ENCODE peak calls at places on chromosomes 3 and 15, in nine cellular contexts. One of them, this sample, is unnamed.

GRCh38 chr15:76433798-76434400 is 97.3 kb downstream of the ISL2 start:
- DNase-seq in T-cell: no peak
- DNase-seq in Kasumi-1: no peak
- DNase-seq in KG1: no peak
- DNase-seq in activated CD8-positive, alpha-beta memory T cell treated with anti-CD3 and anti-CD28 coated beads, Interleukin-2, amount 50 U/mL, for 48 hours: no peak
- DNase-seq in iris pigment epithelial cell: peak; percentile 59
- DNase-seq in brain microvascular endothelial cell: no peak
- DNase-seq in AG09309: peak; percentile 8
- DNase-seq in erythroblast: no peak
- DNase-seq in this sample: no peak

GRCh38 chr3:73437828-73438227 is 186.9 kb downstream of the PDZRN3 start:
- DNase-seq in brain microvascular endothelial cell: no peak
- DNase-seq in iris pigment epithelial cell: no peak
- DNase-seq in erythroblast: no peak
- DNase-seq in Kasumi-1: no peak
- DNase-seq in T-cell: no peak
- DNase-seq in AG09309: no peak
- DNase-seq in activated CD8-positive, alpha-beta memory T cell treated with anti-CD3 and anti-CD28 coated beads, Interleukin-2, amount 50 U/mL, for 48 hours: no peak
- DNase-seq in KG1: no peak
- DNase-seq in this sample: no peak

GRCh38 chr3:66353039-66353438 is 132.2 kb downstream of the SLC25A26 start:
- DNase-seq in iris pigment epithelial cell: no peak
- DNase-seq in brain microvascular endothelial cell: no peak
- DNase-seq in AG09309: no peak
- DNase-seq in T-cell: no peak
- DNase-seq in Kasumi-1: no peak
- DNase-seq in activated CD8-positive, alpha-beta memory T cell treated with anti-CD3 and anti-CD28 coated beads, Interleukin-2, amount 50 U/mL, for 48 hours: no peak
- DNase-seq in erythroblast: no peak
- DNase-seq in KG1: no peak
- DNase-seq in this sample: no peak

GRCh38 chr3:159749406-159749805 is 239.2 kb upstream of the IL12A start:
- DNase-seq in KG1: no peak
- DNase-seq in activated CD8-positive, alpha-beta memory T cell treated with anti-CD3 and anti-CD28 coated beads, Interleukin-2, amount 50 U/mL, for 48 hours: no peak
- DNase-seq in iris pigment epithelial cell: no peak
- DNase-seq in T-cell: no peak
- DNase-seq in erythroblast: no peak
- DNase-seq in AG09309: no peak
- DNase-seq in Kasumi-1: no peak
- DNase-seq in brain microvascular endothelial cell: no peak
- DNase-seq in this sample: no peak

GRCh38 chr3:129967761-129968160 is 6.8 kb upstream of the TRH start:
- DNase-seq in T-cell: no peak
- DNase-seq in activated CD8-positive, alpha-beta memory T cell treated with anti-CD3 and anti-CD28 coated beads, Interleukin-2, amount 50 U/mL, for 48 hours: no peak
- DNase-seq in Kasumi-1: no peak
- DNase-seq in KG1: no peak
- DNase-seq in AG09309: no peak
- DNase-seq in brain microvascular endothelial cell: no peak
- DNase-seq in erythroblast: no peak
- DNase-seq in iris pigment epithelial cell: no peak
- DNase-seq in this sample: no peak

GRCh38 chr15:77481670-77482069 is 61.0 kb downstream of the HMG20A start:
- DNase-seq in erythroblast: no peak
- DNase-seq in AG09309: no peak
- DNase-seq in KG1: no peak
- DNase-seq in T-cell: no peak
- DNase-seq in brain microvascular endothelial cell: no peak
- DNase-seq in activated CD8-positive, alpha-beta memory T cell treated with anti-CD3 and anti-CD28 coated beads, Interleukin-2, amount 50 U/mL, for 48 hours: no peak
- DNase-seq in Kasumi-1: no peak
- DNase-seq in iris pigment epithelial cell: peak; percentile 60
- DNase-seq in this sample: no peak

GRCh38 chr15:48477795-48478360 is 146.6 kb downstream of the DUT start:
- DNase-seq in KG1: no peak
- DNase-seq in AG09309: no peak
- DNase-seq in T-cell: no peak
- DNase-seq in Kasumi-1: no peak
- DNase-seq in iris pigment epithelial cell: no peak
- DNase-seq in brain microvascular endothelial cell: no peak
- DNase-seq in erythroblast: no peak
- DNase-seq in activated CD8-positive, alpha-beta memory T cell treated with anti-CD3 and anti-CD28 coated beads, Interleukin-2, amount 50 U/mL, for 48 hours: no peak
- DNase-seq in this sample: no peak

GRCh38 chr3:170751083-170751893 is 118.7 kb downstream of the RPL22L1 start:
- DNase-seq in erythroblast: peak; percentile 66
- DNase-seq in KG1: no peak
- DNase-seq in T-cell: no peak
- DNase-seq in AG09309: peak; percentile 68
- DNase-seq in Kasumi-1: no peak
- DNase-seq in iris pigment epithelial cell: peak; percentile 68
- DNase-seq in brain microvascular endothelial cell: peak; percentile 86
- DNase-seq in activated CD8-positive, alpha-beta memory T cell treated with anti-CD3 and anti-CD28 coated beads, Interleukin-2, amount 50 U/mL, for 48 hours: no peak
- DNase-seq in this sample: peak; percentile 45

GRCh38 chr3:61547625-61548024 is 13.7 kb upstream of the PTPRG start:
- DNase-seq in T-cell: no peak
- DNase-seq in brain microvascular endothelial cell: no peak
- DNase-seq in AG09309: no peak
- DNase-seq in activated CD8-positive, alpha-beta memory T cell treated with anti-CD3 and anti-CD28 coated beads, Interleukin-2, amount 50 U/mL, for 48 hours: no peak
- DNase-seq in iris pigment epithelial cell: no peak
- DNase-seq in Kasumi-1: no peak
- DNase-seq in KG1: no peak
- DNase-seq in erythroblast: no peak
- DNase-seq in this sample: no peak

GRCh38 chr15:78046796-78047341 is 30.6 kb downstream of the TBC1D2B start:
- DNase-seq in Kasumi-1: peak; percentile 40
- DNase-seq in AG09309: no peak
- DNase-seq in T-cell: no peak
- DNase-seq in activated CD8-positive, alpha-beta memory T cell treated with anti-CD3 and anti-CD28 coated beads, Interleukin-2, amount 50 U/mL, for 48 hours: no peak
- DNase-seq in iris pigment epithelial cell: no peak
- DNase-seq in KG1: no peak
- DNase-seq in erythroblast: no peak
- DNase-seq in brain microvascular endothelial cell: no peak
- DNase-seq in this sample: no peak

GRCh38 chr3:122688996-122689395 is 8.4 kb downstream of the PARP14 start:
- DNase-seq in activated CD8-positive, alpha-beta memory T cell treated with anti-CD3 and anti-CD28 coated beads, Interleukin-2, amount 50 U/mL, for 48 hours: no peak
- DNase-seq in iris pigment epithelial cell: no peak
- DNase-seq in Kasumi-1: peak; percentile 79
- DNase-seq in brain microvascular endothelial cell: no peak
- DNase-seq in AG09309: no peak
- DNase-seq in erythroblast: no peak
- DNase-seq in KG1: no peak
- DNase-seq in T-cell: no peak
- DNase-seq in this sample: no peak

GRCh38 chr3:52439426-52440248 is 5.3 kb downstream of the SEMA3G start:
- DNase-seq in T-cell: no peak
- DNase-seq in AG09309: no peak
- DNase-seq in erythroblast: no peak
- DNase-seq in brain microvascular endothelial cell: no peak
- DNase-seq in Kasumi-1: no peak
- DNase-seq in iris pigment epithelial cell: no peak
- DNase-seq in KG1: no peak
- DNase-seq in activated CD8-positive, alpha-beta memory T cell treated with anti-CD3 and anti-CD28 coated beads, Interleukin-2, amount 50 U/mL, for 48 hours: no peak
- DNase-seq in this sample: no peak

GRCh38 chr15:80739919-80740318 is 39.3 kb upstream of the CEMIP start:
- DNase-seq in iris pigment epithelial cell: peak; percentile 37
- DNase-seq in brain microvascular endothelial cell: no peak
- DNase-seq in AG09309: no peak
- DNase-seq in erythroblast: no peak
- DNase-seq in T-cell: no peak
- DNase-seq in Kasumi-1: no peak
- DNase-seq in activated CD8-positive, alpha-beta memory T cell treated with anti-CD3 and anti-CD28 coated beads, Interleukin-2, amount 50 U/mL, for 48 hours: no peak
- DNase-seq in KG1: no peak
- DNase-seq in this sample: no peak

GRCh38 chr3:4852780-4853748 is 126.2 kb upstream of the BHLHE40 start:
- DNase-seq in Kasumi-1: no peak
- DNase-seq in KG1: no peak
- DNase-seq in T-cell: no peak
- DNase-seq in activated CD8-positive, alpha-beta memory T cell treated with anti-CD3 and anti-CD28 coated beads, Interleukin-2, amount 50 U/mL, for 48 hours: no peak
- DNase-seq in erythroblast: no peak
- DNase-seq in iris pigment epithelial cell: peak; percentile 61
- DNase-seq in AG09309: no peak
- DNase-seq in brain microvascular endothelial cell: peak; percentile 35
- DNase-seq in this sample: no peak

GRCh38 chr3:71406945-71407629 is 176.4 kb downstream of the FOXP1 start:
- DNase-seq in T-cell: no peak
- DNase-seq in KG1: no peak
- DNase-seq in iris pigment epithelial cell: no peak
- DNase-seq in brain microvascular endothelial cell: no peak
- DNase-seq in erythroblast: no peak
- DNase-seq in Kasumi-1: no peak
- DNase-seq in activated CD8-positive, alpha-beta memory T cell treated with anti-CD3 and anti-CD28 coated beads, Interleukin-2, amount 50 U/mL, for 48 hours: no peak
- DNase-seq in AG09309: no peak
- DNase-seq in this sample: no peak

GRCh38 chr3:126340081-126340511 is 17.1 kb downstream of the KLF15 start:
- DNase-seq in iris pigment epithelial cell: no peak
- DNase-seq in T-cell: no peak
- DNase-seq in brain microvascular endothelial cell: no peak
- DNase-seq in activated CD8-positive, alpha-beta memory T cell treated with anti-CD3 and anti-CD28 coated beads, Interleukin-2, amount 50 U/mL, for 48 hours: peak; percentile 20
- DNase-seq in erythroblast: no peak
- DNase-seq in AG09309: no peak
- DNase-seq in Kasumi-1: no peak
- DNase-seq in KG1: no peak
- DNase-seq in this sample: no peak

GRCh38 chr3:23668430-23668904 is 137.3 kb upstream of the UBE2E1 start:
- DNase-seq in AG09309: peak; percentile 81
- DNase-seq in erythroblast: no peak
- DNase-seq in T-cell: no peak
- DNase-seq in KG1: no peak
- DNase-seq in iris pigment epithelial cell: peak; percentile 93
- DNase-seq in Kasumi-1: no peak
- DNase-seq in activated CD8-positive, alpha-beta memory T cell treated with anti-CD3 and anti-CD28 coated beads, Interleukin-2, amount 50 U/mL, for 48 hours: no peak
- DNase-seq in brain microvascular endothelial cell: peak; percentile 65
- DNase-seq in this sample: no peak

GRCh38 chr3:189144645-189145044 is 27.1 kb upstream of the TPRG1 start:
- DNase-seq in erythroblast: no peak
- DNase-seq in AG09309: no peak
- DNase-seq in KG1: peak; percentile 12
- DNase-seq in activated CD8-positive, alpha-beta memory T cell treated with anti-CD3 and anti-CD28 coated beads, Interleukin-2, amount 50 U/mL, for 48 hours: no peak
- DNase-seq in Kasumi-1: peak; percentile 48
- DNase-seq in T-cell: no peak
- DNase-seq in iris pigment epithelial cell: peak; percentile 61
- DNase-seq in brain microvascular endothelial cell: no peak
- DNase-seq in this sample: no peak

GRCh38 chr15:81156324-81156723 is 22.3 kb downstream of the CFAP161 start:
- DNase-seq in activated CD8-positive, alpha-beta memory T cell treated with anti-CD3 and anti-CD28 coated beads, Interleukin-2, amount 50 U/mL, for 48 hours: no peak
- DNase-seq in Kasumi-1: no peak
- DNase-seq in brain microvascular endothelial cell: no peak
- DNase-seq in AG09309: no peak
- DNase-seq in iris pigment epithelial cell: no peak
- DNase-seq in T-cell: no peak
- DNase-seq in KG1: no peak
- DNase-seq in erythroblast: no peak
- DNase-seq in this sample: no peak

GRCh38 chr3:64178419-64178818 is 46.8 kb downstream of the PRICKLE2 start:
- DNase-seq in iris pigment epithelial cell: no peak
- DNase-seq in brain microvascular endothelial cell: no peak
- DNase-seq in AG09309: no peak
- DNase-seq in T-cell: no peak
- DNase-seq in erythroblast: no peak
- DNase-seq in activated CD8-positive, alpha-beta memory T cell treated with anti-CD3 and anti-CD28 coated beads, Interleukin-2, amount 50 U/mL, for 48 hours: no peak
- DNase-seq in KG1: no peak
- DNase-seq in Kasumi-1: no peak
- DNase-seq in this sample: no peak

GRCh38 chr15:63178034-63178433 is 11.4 kb upstream of the RAB8B start:
- DNase-seq in brain microvascular endothelial cell: no peak
- DNase-seq in T-cell: no peak
- DNase-seq in iris pigment epithelial cell: no peak
- DNase-seq in erythroblast: no peak
- DNase-seq in KG1: no peak
- DNase-seq in activated CD8-positive, alpha-beta memory T cell treated with anti-CD3 and anti-CD28 coated beads, Interleukin-2, amount 50 U/mL, for 48 hours: no peak
- DNase-seq in Kasumi-1: no peak
- DNase-seq in AG09309: no peak
- DNase-seq in this sample: no peak

GRCh38 chr3:180947761-180948390 is 35.4 kb downstream of the FXR1 start:
- DNase-seq in iris pigment epithelial cell: no peak
- DNase-seq in erythroblast: peak; percentile 51
- DNase-seq in AG09309: no peak
- DNase-seq in KG1: no peak
- DNase-seq in Kasumi-1: peak; percentile 28
- DNase-seq in T-cell: no peak
- DNase-seq in activated CD8-positive, alpha-beta memory T cell treated with anti-CD3 and anti-CD28 coated beads, Interleukin-2, amount 50 U/mL, for 48 hours: no peak
- DNase-seq in brain microvascular endothelial cell: no peak
- DNase-seq in this sample: no peak

GRCh38 chr15:45376300-45376928 is 1.9 kb downstream of the GATM start:
- DNase-seq in AG09309: no peak
- DNase-seq in KG1: no peak
- DNase-seq in erythroblast: no peak
- DNase-seq in activated CD8-positive, alpha-beta memory T cell treated with anti-CD3 and anti-CD28 coated beads, Interleukin-2, amount 50 U/mL, for 48 hours: no peak
- DNase-seq in brain microvascular endothelial cell: no peak
- DNase-seq in Kasumi-1: no peak
- DNase-seq in iris pigment epithelial cell: no peak
- DNase-seq in T-cell: no peak
- DNase-seq in this sample: no peak

GRCh38 chr3:175193815-175194518 is 334.8 kb downstream of the NAALADL2 start:
- DNase-seq in KG1: no peak
- DNase-seq in activated CD8-positive, alpha-beta memory T cell treated with anti-CD3 and anti-CD28 coated beads, Interleukin-2, amount 50 U/mL, for 48 hours: no peak
- DNase-seq in erythroblast: no peak
- DNase-seq in T-cell: no peak
- DNase-seq in AG09309: peak; percentile 27
- DNase-seq in iris pigment epithelial cell: peak; percentile 58
- DNase-seq in brain microvascular endothelial cell: no peak
- DNase-seq in Kasumi-1: no peak
- DNase-seq in this sample: no peak

GRCh38 chr3:150488867-150489266 is 57.4 kb downstream of the SERP1 start:
- DNase-seq in Kasumi-1: no peak
- DNase-seq in erythroblast: no peak
- DNase-seq in KG1: no peak
- DNase-seq in T-cell: no peak
- DNase-seq in activated CD8-positive, alpha-beta memory T cell treated with anti-CD3 and anti-CD28 coated beads, Interleukin-2, amount 50 U/mL, for 48 hours: no peak
- DNase-seq in AG09309: no peak
- DNase-seq in brain microvascular endothelial cell: no peak
- DNase-seq in iris pigment epithelial cell: no peak
- DNase-seq in this sample: no peak

GRCh38 chr15:58522391-58522790 is 90.6 kb downstream of the LIPC start:
- DNase-seq in KG1: no peak
- DNase-seq in brain microvascular endothelial cell: no peak
- DNase-seq in Kasumi-1: no peak
- DNase-seq in activated CD8-positive, alpha-beta memory T cell treated with anti-CD3 and anti-CD28 coated beads, Interleukin-2, amount 50 U/mL, for 48 hours: no peak
- DNase-seq in erythroblast: no peak
- DNase-seq in AG09309: no peak
- DNase-seq in iris pigment epithelial cell: no peak
- DNase-seq in T-cell: no peak
- DNase-seq in this sample: no peak

GRCh38 chr3:99473321-99473751 is 165.1 kb upstream of the COL8A1 start:
- DNase-seq in activated CD8-positive, alpha-beta memory T cell treated with anti-CD3 and anti-CD28 coated beads, Interleukin-2, amount 50 U/mL, for 48 hours: no peak
- DNase-seq in iris pigment epithelial cell: peak; percentile 90
- DNase-seq in brain microvascular endothelial cell: peak; percentile 44
- DNase-seq in T-cell: no peak
- DNase-seq in AG09309: peak; percentile 34
- DNase-seq in KG1: no peak
- DNase-seq in erythroblast: no peak
- DNase-seq in Kasumi-1: no peak
- DNase-seq in this sample: no peak

GRCh38 chr3:68033850-68034249 is 379.4 kb upstream of the SUCLG2 start:
- DNase-seq in erythroblast: no peak
- DNase-seq in iris pigment epithelial cell: no peak
- DNase-seq in brain microvascular endothelial cell: no peak
- DNase-seq in T-cell: no peak
- DNase-seq in KG1: no peak
- DNase-seq in activated CD8-positive, alpha-beta memory T cell treated with anti-CD3 and anti-CD28 coated beads, Interleukin-2, amount 50 U/mL, for 48 hours: no peak
- DNase-seq in AG09309: no peak
- DNase-seq in Kasumi-1: no peak
- DNase-seq in this sample: no peak

This sample was measured in lung.